ENCODE peak calls at places on chromosomes 11 and 22, in ten cellular contexts. L, J, C, X, K, E, S, A, F and M are unnamed samples.

GRCh38 chr11:118918128-118918685 is 7.5 kb downstream of the BCL9L start:
- DNase-seq in L (peak; percentile 93), J (peak; percentile 94), C (peak; percentile 71), X (peak; percentile 44), K (no peak), E (no peak), S (peak; percentile 29), A (no peak), F (no peak), M (peak; percentile 89)

GRCh38 chr11:2694495-2694894 is 5.3 kb downstream of the KCNQ1OT1 start:
- DNase-seq in L (no peak), J (peak; percentile 23), C (no peak), X (no peak), K (no peak), E (no peak), S (no peak), A (no peak), F (no peak), M (no peak)

GRCh38 chr11:10067629-10068300 is 226.3 kb downstream of the SBF2 start:
- DNase-seq in L (no peak), J (no peak), C (peak; percentile 3), X (no peak), K (no peak), E (no peak), S (no peak), A (no peak), F (no peak), M (no peak)

GRCh38 chr11:77410076-77410827 is 63.6 kb downstream of the PAK1 start:
- DNase-seq in L (no peak), J (no peak), C (no peak), X (no peak), K (no peak), E (no peak), S (no peak), A (no peak), F (no peak), M (no peak)

GRCh38 chr11:73759520-73760065 is 1.3 kb downstream of the RAB6A start:
- DNase-seq in L (peak; percentile 20), J (no peak), C (no peak), X (no peak), K (no peak), E (no peak), S (no peak), A (no peak), F (peak; percentile 18), M (peak; percentile 21)

GRCh38 chr11:40094954-40095353 is 1364.5 kb downstream of the LRRC4C start:
- DNase-seq in L (no peak), J (no peak), C (no peak), X (no peak), K (no peak), E (no peak), S (no peak), A (no peak), F (no peak), M (no peak)

GRCh38 chr22:30116362-30117117 is 36.3 kb downstream of the HORMAD2 start:
- DNase-seq in L (no peak), J (no peak), C (peak; percentile 26), X (no peak), K (no peak), E (no peak), S (no peak), A (no peak), F (no peak), M (peak; percentile 45)

GRCh38 chr22:20807315-20807752 is 33.4 kb downstream of the SERPIND1 start:
- DNase-seq in L (peak; percentile 95), J (no peak), C (no peak), X (no peak), K (no peak), E (no peak), S (peak; percentile 5), A (peak; percentile 77), F (no peak), M (peak; percentile 81)

GRCh38 chr11:64027619-64028397 is 7.9 kb upstream of the FLRT1 start:
- DNase-seq in L (no peak), J (no peak), C (no peak), X (no peak), K (no peak), E (no peak), S (no peak), A (no peak), F (no peak), M (no peak)

GRCh38 chr11:11552688-11553087 is 69.1 kb downstream of the GALNT18 start:
- DNase-seq in L (no peak), J (no peak), C (no peak), X (no peak), K (no peak), E (no peak), S (no peak), A (no peak), F (no peak), M (no peak)

GRCh38 chr11:14927146-14927545 is 35.1 kb upstream of the CYP2R1 start:
- DNase-seq in L (no peak), J (no peak), C (no peak), X (no peak), K (no peak), E (no peak), S (no peak), A (no peak), F (no peak), M (peak; percentile 73)

GRCh38 chr11:82899191-82899820 is 924 bp downstream of the PRCP start:
- DNase-seq in L (no peak), J (no peak), C (no peak), X (peak; percentile 51), K (no peak), E (peak; percentile 88), S (no peak), A (no peak), F (no peak), M (no peak)

GRCh38 chr22:37801946-37802309 is 5.8 kb upstream of the GCAT start:
- DNase-seq in L (no peak), J (no peak), C (no peak), X (no peak), K (no peak), E (no peak), S (no peak), A (no peak), F (no peak), M (no peak)

GRCh38 chr11:58060939-58061672 is 30.4 kb downstream of the OR6Q1 start:
- DNase-seq in L (no peak), J (no peak), C (peak; percentile 21), X (no peak), K (no peak), E (no peak), S (no peak), A (no peak), F (no peak), M (peak; percentile 34)

GRCh38 chr11:72684236-72684912 is 10.2 kb upstream of the PDE2A start:
- DNase-seq in L (no peak), J (peak; percentile 90), C (peak; percentile 52), X (peak; percentile 23), K (peak; percentile 21), E (no peak), S (no peak), A (peak; percentile 55), F (no peak), M (peak; percentile 58)

GRCh38 chr11:19935507-19935906 is 222.9 kb downstream of the NAV2 start:
- DNase-seq in L (no peak), J (no peak), C (peak; percentile 88), X (no peak), K (no peak), E (no peak), S (no peak), A (peak; percentile 64), F (no peak), M (peak; percentile 97)

GRCh38 chr11:19511413-19512183 is 201.0 kb upstream of the NAV2 start:
- DNase-seq in L (no peak), J (no peak), C (no peak), X (no peak), K (no peak), E (no peak), S (peak; percentile 83), A (no peak), F (peak; percentile 77), M (peak; percentile 73)

GRCh38 chr11:57567512-57568329 is at the start of gene UBE2L6:
- DNase-seq in L (peak; percentile 14), J (peak; percentile 88), C (peak; percentile 92), X (peak; percentile 61), K (peak; percentile 38), E (peak; percentile 37), S (peak; percentile 2), A (peak; percentile 79), F (peak; percentile 49), M (peak; percentile 30)

GRCh38 chr22:45309422-45310227 is at the start of gene FAM118A:
- DNase-seq in L (peak; percentile 76), J (peak; percentile 94), C (peak; percentile 97), X (peak; percentile 97), K (peak; percentile 89), E (peak; percentile 72), S (peak; percentile 76), A (peak; percentile 94), F (peak; percentile 92), M (peak; percentile 90)